ENCODE peak calls at places on chromosome 16, in nine cellular contexts. Q is AG04450; R is GM12865; D is HCT116; U is lower lobe of right lung; P is esophagus squamous epithelium; L is HFFc6; T is CD8-positive, alpha-beta T cell; Y is astrocyte. K is an unnamed sample.

GRCh38 chr16:51813609-51814008 is 662.5 kb upstream of the SALL1 start:
- DNase-seq in R (no peak), Q (no peak), D (no peak), Y (no peak), L (no peak), P (no peak), U (no peak), T (no peak), K (peak)

GRCh38 chr16:20611350-20611902 is 35.3 kb upstream of the ACSM2B start:
- DNase-seq in D (no peak), T (no peak), R (no peak), Q (no peak), P (no peak), L (no peak), Y (no peak), U (peak), K (no peak)

GRCh38 chr16:24537474-24538337 is 1.7 kb upstream of the RBBP6 start:
- DNase-seq in U (no peak), Q (no peak), D (peak), T (no peak), L (no peak), Y (no peak), R (no peak), P (no peak), K (no peak)

GRCh38 chr16:10569629-10570028 is 10.8 kb downstream of the EMP2 start:
- DNase-seq in T (no peak), R (no peak), P (no peak), D (no peak), Y (peak), L (no peak), Q (no peak), U (no peak), K (no peak)

GRCh38 chr16:47787695-47788094 is 326.6 kb downstream of the PHKB start:
- DNase-seq in Q (no peak), Y (peak), U (no peak), P (no peak), D (no peak), R (no peak), L (no peak), T (no peak), K (no peak)

GRCh38 chr16:66188786-66189725 is 177.4 kb upstream of the CDH5 start:
- DNase-seq in L (no peak), U (no peak), P (no peak), D (no peak), R (no peak), Y (peak), T (no peak), Q (peak), K (no peak)

GRCh38 chr16:88441460-88441859 is 11.6 kb upstream of the ZFPM1 start:
- DNase-seq in Y (no peak), D (no peak), T (no peak), U (no peak), Q (no peak), L (no peak), P (no peak), R (no peak), K (no peak)

GRCh38 chr16:86215233-86215978 is 294.9 kb upstream of the FOXF1 start:
- DNase-seq in Q (no peak), R (no peak), Y (peak), U (no peak), D (no peak), P (no peak), L (no peak), T (no peak), K (no peak)

DNA sequence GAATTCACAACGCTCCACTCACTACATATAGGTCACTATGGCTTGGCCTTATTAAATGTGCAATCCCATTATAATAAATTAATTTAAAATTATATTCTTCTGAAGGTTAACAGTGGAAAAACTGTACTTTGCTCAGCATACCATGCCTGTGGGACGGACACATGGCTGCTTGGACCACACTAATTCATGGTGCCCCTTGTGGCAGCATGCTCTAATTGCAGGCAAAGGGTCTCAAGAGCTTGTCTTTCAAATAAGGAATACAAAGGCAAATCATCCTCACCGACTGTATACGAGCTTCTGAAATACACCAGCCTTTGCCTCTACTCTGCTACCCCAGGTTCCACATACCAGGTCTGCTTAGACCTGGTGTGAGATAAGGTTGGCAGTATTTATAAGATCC is 11.7 kb downstream of the SMPD3 start:
- DNase-seq in P (no peak), L (no peak), Y (no peak), Q (no peak), U (no peak), R (peak), T (no peak), D (peak), K (no peak)
- TF ChIP-seq CTCF in P (no peak), L (peak), Y (peak), Q (peak), U (no peak), R (peak), T (no peak), D (no peak), K (peak)

GRCh38 chr16:57343131-57343731 is 15.4 kb upstream of the CCL22 start:
- DNase-seq in L (no peak), T (no peak), R (peak), P (no peak), D (no peak), U (peak), Q (no peak), Y (no peak), K (no peak)
- TF ChIP-seq CTCF in L (no peak), T (no peak), R (no peak), P (no peak), D (no peak), U (no peak), Q (no peak), Y (no peak), K (no peak)

GRCh38 chr16:12257926-12258561 is 281.5 kb downstream of the SNX29 start:
- DNase-seq in D (no peak), T (no peak), R (no peak), Q (no peak), P (no peak), Y (no peak), U (no peak), L (no peak), K (peak)
- TF ChIP-seq CTCF in D (peak), T (no peak), R (no peak), Q (no peak), P (no peak), Y (no peak), U (no peak), L (no peak), K (peak)

GRCh38 chr16:2952679-2953078 is 11.4 kb upstream of the KREMEN2 start:
- DNase-seq in U (no peak), P (no peak), T (no peak), D (no peak), L (no peak), R (no peak), Q (no peak), Y (no peak), K (no peak)
- TF ChIP-seq CTCF in U (no peak), P (no peak), T (no peak), D (no peak), L (no peak), R (no peak), Q (no peak), Y (no peak), K (no peak)

GRCh38 chr16:85180047-85180878 is 68.0 kb upstream of the CIBAR2 start:
- DNase-seq in Y (no peak), U (peak), L (no peak), T (no peak), D (no peak), Q (no peak), P (no peak), R (no peak), K (no peak)
- TF ChIP-seq CTCF in Y (no peak), U (no peak), L (no peak), T (no peak), D (no peak), Q (no peak), P (no peak), R (no peak), K (no peak)

K was measured in Caco-2.